ENCODE peak calls at places on chromosomes 5 and 9, in nine cellular contexts. One of them, this sample, is unnamed.

GRCh38 chr9:134010774-134011173 is 14.5 kb upstream of the BRD3OS start:
- DNase-seq in IMR-90: no peak
- DNase-seq in WTC11: no peak
- DNase-seq in neural progenitor cell: no peak
- DNase-seq in CD4-positive, alpha-beta T cell: no peak
- DNase-seq in AG09309: no peak
- DNase-seq in GM13977: no peak
- DNase-seq in A549: no peak
- DNase-seq in RWPE1: no peak
- DNase-seq in this sample: peak; percentile 61

GRCh38 chr5:135641329-135642178 is 62.8 kb upstream of the CXCL14 start:
- DNase-seq in GM13977: no peak
- DNase-seq in AG09309: no peak
- DNase-seq in RWPE1: no peak
- DNase-seq in WTC11: no peak
- DNase-seq in neural progenitor cell: no peak
- DNase-seq in A549: no peak
- DNase-seq in IMR-90: no peak
- DNase-seq in CD4-positive, alpha-beta T cell: no peak
- DNase-seq in this sample: no peak

GRCh38 chr5:108345541-108346171 is 36.2 kb downstream of the FBXL17 start:
- DNase-seq in neural progenitor cell: peak; percentile 41
- DNase-seq in CD4-positive, alpha-beta T cell: no peak
- DNase-seq in AG09309: no peak
- DNase-seq in IMR-90: peak; percentile 67
- DNase-seq in WTC11: no peak
- DNase-seq in A549: peak; percentile 57
- DNase-seq in RWPE1: peak; percentile 26
- DNase-seq in GM13977: peak; percentile 14
- DNase-seq in this sample: no peak

GRCh38 chr9:13023498-13023897 is 248.7 kb downstream of the LURAP1L start:
- DNase-seq in neural progenitor cell: no peak
- DNase-seq in IMR-90: peak; percentile 2
- DNase-seq in RWPE1: peak; percentile 19
- DNase-seq in GM13977: no peak
- DNase-seq in CD4-positive, alpha-beta T cell: no peak
- DNase-seq in A549: peak; percentile 22
- DNase-seq in AG09309: no peak
- DNase-seq in WTC11: no peak
- DNase-seq in this sample: no peak

GRCh38 chr5:132462856-132463745 is 27.5 kb downstream of the IRF1 start:
- DNase-seq in WTC11: no peak
- DNase-seq in neural progenitor cell: no peak
- DNase-seq in GM13977: no peak
- DNase-seq in IMR-90: no peak
- DNase-seq in RWPE1: no peak
- DNase-seq in A549: no peak
- DNase-seq in AG09309: no peak
- DNase-seq in CD4-positive, alpha-beta T cell: no peak
- DNase-seq in this sample: no peak

GRCh38 chr5:177546262-177546741 is 8.1 kb downstream of the FAM193B start:
- DNase-seq in WTC11: no peak
- DNase-seq in neural progenitor cell: no peak
- DNase-seq in IMR-90: peak; percentile 99
- DNase-seq in GM13977: no peak
- DNase-seq in RWPE1: peak; percentile 99
- DNase-seq in AG09309: peak; percentile 97
- DNase-seq in CD4-positive, alpha-beta T cell: no peak
- DNase-seq in A549: peak; percentile 68
- DNase-seq in this sample: peak; percentile 81

GRCh38 chr5:77986261-77986660 is 210.1 kb upstream of the TBCA start:
- DNase-seq in WTC11: no peak
- DNase-seq in IMR-90: no peak
- DNase-seq in neural progenitor cell: no peak
- DNase-seq in GM13977: no peak
- DNase-seq in A549: no peak
- DNase-seq in RWPE1: no peak
- DNase-seq in AG09309: no peak
- DNase-seq in CD4-positive, alpha-beta T cell: no peak
- DNase-seq in this sample: no peak

GRCh38 chr5:31824886-31825774 is 186.2 kb downstream of the PDZD2 start:
- DNase-seq in CD4-positive, alpha-beta T cell: peak; percentile 43
- DNase-seq in WTC11: peak; percentile 52
- DNase-seq in RWPE1: peak; percentile 61
- DNase-seq in AG09309: peak; percentile 25
- DNase-seq in GM13977: peak; percentile 43
- DNase-seq in IMR-90: peak; percentile 59
- DNase-seq in A549: peak; percentile 63
- DNase-seq in neural progenitor cell: peak; percentile 76
- DNase-seq in this sample: peak; percentile 23

GRCh38 chr5:91132552-91132951 is 250.6 kb downstream of the ARRDC3 start:
- DNase-seq in RWPE1: no peak
- DNase-seq in CD4-positive, alpha-beta T cell: no peak
- DNase-seq in IMR-90: no peak
- DNase-seq in AG09309: no peak
- DNase-seq in neural progenitor cell: no peak
- DNase-seq in A549: no peak
- DNase-seq in GM13977: no peak
- DNase-seq in WTC11: no peak
- DNase-seq in this sample: no peak

GRCh38 chr5:149428032-149428431 is 48.9 kb upstream of the IL17B start:
- DNase-seq in GM13977: no peak
- DNase-seq in A549: no peak
- DNase-seq in RWPE1: no peak
- DNase-seq in AG09309: no peak
- DNase-seq in neural progenitor cell: no peak
- DNase-seq in IMR-90: no peak
- DNase-seq in CD4-positive, alpha-beta T cell: no peak
- DNase-seq in WTC11: no peak
- DNase-seq in this sample: no peak

GRCh38 chr5:170504598-170505266 is 912 bp downstream of the KCNIP1 start:
- DNase-seq in RWPE1: no peak
- DNase-seq in GM13977: no peak
- DNase-seq in WTC11: no peak
- DNase-seq in neural progenitor cell: no peak
- DNase-seq in A549: no peak
- DNase-seq in CD4-positive, alpha-beta T cell: no peak
- DNase-seq in AG09309: no peak
- DNase-seq in IMR-90: no peak
- DNase-seq in this sample: no peak

GRCh38 chr5:170508036-170508435 is 4.2 kb downstream of the KCNIP1 start:
- DNase-seq in IMR-90: no peak
- DNase-seq in CD4-positive, alpha-beta T cell: no peak
- DNase-seq in AG09309: no peak
- DNase-seq in RWPE1: no peak
- DNase-seq in WTC11: no peak
- DNase-seq in A549: no peak
- DNase-seq in GM13977: no peak
- DNase-seq in neural progenitor cell: no peak
- DNase-seq in this sample: no peak

GRCh38 chr5:170509323-170509660 is 5.5 kb downstream of the KCNIP1 start:
- DNase-seq in RWPE1: no peak
- DNase-seq in IMR-90: no peak
- DNase-seq in WTC11: no peak
- DNase-seq in CD4-positive, alpha-beta T cell: no peak
- DNase-seq in neural progenitor cell: no peak
- DNase-seq in A549: no peak
- DNase-seq in AG09309: no peak
- DNase-seq in GM13977: no peak
- DNase-seq in this sample: no peak

GRCh38 chr5:170511550-170511949 is 7.7 kb downstream of the KCNIP1 start:
- DNase-seq in A549: no peak
- DNase-seq in RWPE1: no peak
- DNase-seq in WTC11: no peak
- DNase-seq in CD4-positive, alpha-beta T cell: no peak
- DNase-seq in AG09309: no peak
- DNase-seq in GM13977: no peak
- DNase-seq in neural progenitor cell: no peak
- DNase-seq in IMR-90: no peak
- DNase-seq in this sample: no peak

DNA sequence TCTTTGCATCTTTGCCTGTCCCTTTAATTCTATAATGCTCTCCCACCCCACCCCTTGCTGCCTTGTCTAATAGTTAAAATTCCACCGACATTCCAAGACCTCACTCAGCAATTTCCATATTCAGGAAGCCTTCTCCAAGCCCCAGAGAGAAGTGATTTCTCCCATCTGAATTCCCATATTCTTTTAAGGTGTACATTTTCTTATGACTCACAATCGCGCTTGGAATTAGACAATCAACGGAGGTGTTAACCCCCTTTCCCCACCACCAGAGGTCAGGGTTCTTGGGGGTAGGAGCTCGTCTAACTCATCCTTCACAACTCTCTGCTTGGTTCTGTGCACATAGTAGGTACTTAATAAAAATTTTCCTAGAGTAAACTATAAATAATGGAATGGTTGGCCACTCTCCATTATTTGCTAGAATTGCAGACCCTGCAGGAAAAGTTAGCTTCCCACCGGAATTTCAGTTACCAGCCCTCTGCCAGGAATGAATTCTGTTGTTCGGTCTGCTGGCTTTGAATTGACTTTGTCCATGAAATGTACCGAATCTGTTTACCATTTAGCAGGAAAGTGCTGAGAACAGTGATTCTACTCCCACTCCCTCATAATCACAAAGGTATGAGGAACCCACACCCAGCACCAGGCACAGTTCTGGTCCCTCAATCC is 5.0 kb downstream of the KCNIP1 start:
- DNase-seq in RWPE1: no peak
- DNase-seq in A549: no peak
- DNase-seq in AG09309: no peak
- DNase-seq in CD4-positive, alpha-beta T cell: no peak
- DNase-seq in neural progenitor cell: no peak
- DNase-seq in IMR-90: no peak
- DNase-seq in GM13977: no peak
- DNase-seq in WTC11: no peak
- DNase-seq in this sample: no peak
- TF ChIP-seq CTCF in RWPE1: no peak
- TF ChIP-seq CTCF in A549: peak; percentile 12
- TF ChIP-seq CTCF in AG09309: no peak
- TF ChIP-seq CTCF in CD4-positive, alpha-beta T cell: no peak
- TF ChIP-seq CTCF in neural progenitor cell: peak; percentile 46
- TF ChIP-seq CTCF in IMR-90: no peak
- TF ChIP-seq CTCF in GM13977: no peak
- TF ChIP-seq CTCF in WTC11: peak; percentile 23
- TF ChIP-seq CTCF in this sample: peak; percentile 47

DNA sequence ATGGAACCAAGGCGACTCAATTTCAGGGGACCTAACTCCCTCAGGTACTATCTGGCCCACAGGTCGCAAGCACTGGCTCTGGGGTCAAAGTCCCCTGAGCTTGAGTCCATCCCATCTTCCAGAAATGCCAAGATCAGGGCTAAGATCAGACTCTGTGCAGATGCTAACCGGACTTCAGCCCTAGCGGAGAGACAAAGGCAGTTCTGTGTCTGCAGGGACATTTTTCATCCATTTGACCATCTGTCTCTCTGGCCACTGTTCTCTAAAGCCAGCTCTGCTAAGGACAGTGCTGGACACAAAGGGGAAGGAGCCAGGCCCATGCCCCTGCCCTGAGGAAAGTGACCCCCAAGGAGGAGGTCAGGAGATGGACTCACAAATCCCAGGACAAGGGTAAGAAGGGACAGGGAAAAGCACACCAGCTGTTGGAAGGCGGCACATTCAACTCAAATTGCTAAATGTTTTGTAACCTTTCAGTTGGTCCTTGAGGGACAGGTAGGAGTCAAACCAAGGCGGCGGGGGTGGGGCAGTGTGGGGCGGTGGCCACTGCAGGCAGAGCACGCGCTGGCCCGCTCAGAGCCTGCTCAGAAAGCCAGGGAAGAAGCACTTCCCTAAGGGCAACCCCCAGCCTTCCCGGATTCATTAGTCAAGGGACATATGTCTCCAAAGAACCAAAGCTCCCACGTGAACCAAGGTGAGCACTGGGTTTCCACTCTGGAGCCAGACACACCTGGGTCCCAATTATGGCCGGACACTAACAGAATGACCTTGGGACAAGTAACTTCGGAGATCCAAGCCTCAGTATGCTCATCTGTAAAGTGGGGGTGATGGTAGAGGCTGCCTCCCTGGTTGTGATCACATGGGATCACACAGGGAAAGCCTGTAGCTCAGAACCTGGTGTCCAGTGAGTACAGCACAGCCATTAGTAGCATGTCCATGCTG is 42.8 kb downstream of the STK10 start:
- DNase-seq in IMR-90: no peak
- DNase-seq in CD4-positive, alpha-beta T cell: no peak
- DNase-seq in A549: no peak
- DNase-seq in neural progenitor cell: no peak
- DNase-seq in WTC11: no peak
- DNase-seq in AG09309: no peak
- DNase-seq in GM13977: no peak
- DNase-seq in RWPE1: no peak
- DNase-seq in this sample: no peak
- TF ChIP-seq CTCF in IMR-90: no peak
- TF ChIP-seq CTCF in CD4-positive, alpha-beta T cell: no peak
- TF ChIP-seq CTCF in A549: no peak
- TF ChIP-seq CTCF in neural progenitor cell: no peak
- TF ChIP-seq CTCF in WTC11: no peak
- TF ChIP-seq CTCF in AG09309: no peak
- TF ChIP-seq CTCF in GM13977: no peak
- TF ChIP-seq CTCF in RWPE1: no peak
- TF ChIP-seq CTCF in this sample: no peak

GRCh38 chr9:37301369-37302172 is 120.9 kb upstream of the GRHPR start:
- DNase-seq in CD4-positive, alpha-beta T cell: no peak
- DNase-seq in AG09309: no peak
- DNase-seq in A549: no peak
- DNase-seq in WTC11: no peak
- DNase-seq in GM13977: no peak
- DNase-seq in neural progenitor cell: no peak
- DNase-seq in RWPE1: no peak
- DNase-seq in IMR-90: no peak
- DNase-seq in this sample: no peak
- TF ChIP-seq CTCF in CD4-positive, alpha-beta T cell: no peak
- TF ChIP-seq CTCF in AG09309: no peak
- TF ChIP-seq CTCF in A549: no peak
- TF ChIP-seq CTCF in WTC11: no peak
- TF ChIP-seq CTCF in GM13977: peak; percentile 19
- TF ChIP-seq CTCF in neural progenitor cell: no peak
- TF ChIP-seq CTCF in RWPE1: no peak
- TF ChIP-seq CTCF in IMR-90: no peak
- TF ChIP-seq CTCF in this sample: no peak

DNA sequence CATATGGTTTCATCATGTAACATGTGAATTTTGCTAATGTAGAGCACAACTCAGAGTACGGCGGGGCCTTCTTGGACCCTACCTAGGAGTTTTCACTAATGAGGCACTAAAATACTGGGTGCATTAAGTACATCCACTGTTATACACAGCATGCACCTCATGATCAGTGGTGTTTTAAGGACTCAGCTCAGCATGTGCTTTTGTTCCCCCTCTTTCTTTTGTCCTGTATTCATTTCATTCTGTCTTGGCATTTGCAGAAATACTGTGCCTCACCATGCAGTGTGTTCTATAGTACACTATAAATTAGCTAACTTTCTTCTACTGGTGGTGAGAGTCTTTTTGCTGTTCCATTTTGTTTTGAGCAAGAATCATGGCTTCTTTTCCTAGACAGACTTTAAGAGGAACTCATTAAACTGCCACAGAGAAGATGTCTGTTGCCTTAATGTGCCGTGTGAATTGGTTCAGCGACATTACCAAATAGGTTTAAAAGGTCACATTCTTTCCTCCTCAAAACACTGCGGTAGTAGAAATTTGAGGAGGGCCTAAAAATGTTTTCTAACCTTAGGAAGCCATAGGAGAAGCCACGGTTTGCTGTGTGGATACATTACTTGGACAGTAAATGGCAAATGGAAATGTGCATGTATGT is 276.6 kb downstream of the MAST4 start:
- DNase-seq in GM13977: no peak
- DNase-seq in WTC11: no peak
- DNase-seq in IMR-90: no peak
- DNase-seq in A549: no peak
- DNase-seq in neural progenitor cell: peak; percentile 72
- DNase-seq in AG09309: no peak
- DNase-seq in CD4-positive, alpha-beta T cell: no peak
- DNase-seq in RWPE1: no peak
- DNase-seq in this sample: no peak
- TF ChIP-seq CTCF in GM13977: no peak
- TF ChIP-seq CTCF in WTC11: no peak
- TF ChIP-seq CTCF in IMR-90: no peak
- TF ChIP-seq CTCF in A549: no peak
- TF ChIP-seq CTCF in neural progenitor cell: no peak
- TF ChIP-seq CTCF in AG09309: no peak
- TF ChIP-seq CTCF in CD4-positive, alpha-beta T cell: no peak
- TF ChIP-seq CTCF in RWPE1: no peak
- TF ChIP-seq CTCF in this sample: no peak

This sample was measured in retinal pigment epithelial cell.